ENCODE peak calls at places on chromosomes 16 and 17, in four cellular contexts. V is Kasumi-1; C is activated T-cell treated with anti-CD3 and anti-CD28 coated beads, Interleukin-2, amount 50 U/mL, for 4 hours; D is NCI-H345. L is an unnamed sample.

GRCh38 chr17:6067060-6067459 is 3.1 kb upstream of the WSCD1 start:
- DNase-seq in V (no peak), D (no peak), C (no peak), L (no peak)

GRCh38 chr16:31487720-31488629 is 5.1 kb downstream of the SLC5A2 start:
- DNase-seq in D (peak), V (peak), C (peak), L (no peak)

GRCh38 chr17:8151641-8152111 is 528 bp downstream of the PER1 start:
- DNase-seq in D (peak), V (peak), C (no peak), L (no peak)

GRCh38 chr17:2755941-2756724 is 6.7 kb upstream of the CCDC92B start:
- DNase-seq in C (no peak), V (no peak), D (peak), L (no peak)

GRCh38 chr17:79043931-79044320 is 20.0 kb downstream of the C1QTNF1 start:
- DNase-seq in V (no peak), C (no peak), D (no peak), L (no peak)

GRCh38 chr16:21083729-21084268 is 66.8 kb downstream of the DNAH3 start:
- DNase-seq in D (peak), V (peak), C (peak), L (peak)

GRCh38 chr17:29376667-29377268 is 13.4 kb upstream of the TAOK1 start:
- DNase-seq in V (peak), C (no peak), D (no peak), L (no peak)

GRCh38 chr17:73068322-73069153 is 23.9 kb downstream of the SLC39A11 start:
- DNase-seq in C (no peak), D (no peak), V (no peak), L (no peak)

GRCh38 chr17:66449418-66449977 is 147.1 kb downstream of the PRKCA start:
- DNase-seq in V (no peak), C (no peak), D (no peak), L (no peak)

GRCh38 chr16:56547120-56547948 is 17.5 kb upstream of the MT4 start:
- DNase-seq in C (no peak), V (peak), D (no peak), L (no peak)

GRCh38 chr16:50318796-50319578 is 49.8 kb downstream of the BRD7 start:
- DNase-seq in V (no peak), D (no peak), C (no peak), L (no peak)